ENCODE peak calls at places on chromosomes 6 and 20, in five cellular contexts. V, B, D, T and O are unnamed samples.

GRCh38 chr6:97456070-97456469 is 173.1 kb upstream of the MMS22L start:
- DNase-seq in D (no peak), T (no peak), B (no peak), V (no peak), O (no peak)

GRCh38 chr20:836188-836587 is 2.7 kb downstream of the FAM110A start:
- DNase-seq in V (no peak), T (no peak), B (no peak), D (no peak), O (no peak)

GRCh38 chr20:57388953-57389694 is 2.1 kb upstream of the RBM38 start:
- DNase-seq in T (peak; percentile 89), D (peak; percentile 68), V (peak; percentile 84), B (peak; percentile 75), O (peak; percentile 61)

GRCh38 chr20:21564127-21564773 is 50.4 kb upstream of the NKX2-2 start:
- DNase-seq in T (no peak), D (no peak), B (no peak), V (no peak), O (peak; percentile 40)

GRCh38 chr20:38542994-38543906 is 37.7 kb upstream of the ADIG start:
- DNase-seq in T (no peak), B (no peak), D (no peak), V (no peak), O (no peak)

GRCh38 chr6:31037692-31038091 is 27.4 kb downstream of the MUC22 start:
- DNase-seq in V (no peak), D (no peak), T (peak; percentile 19), B (no peak), O (no peak)

GRCh38 chr6:150175611-150176151 is 32.8 kb downstream of the PPP1R14C start:
- DNase-seq in D (no peak), V (no peak), T (no peak), B (no peak), O (no peak)

GRCh38 chr20:53935353-53936084 is 134.9 kb downstream of the BCAS1 start:
- DNase-seq in T (no peak), V (no peak), B (no peak), D (no peak), O (no peak)

GRCh38 chr6:35611235-35611634 is 77.5 kb downstream of the FKBP5 start:
- DNase-seq in D (no peak), V (no peak), T (no peak), B (no peak), O (no peak)

GRCh38 chr6:168616807-168617756 is 176.1 kb downstream of the SMOC2 start:
- DNase-seq in B (no peak), T (no peak), V (peak; percentile 31), D (no peak), O (no peak)
- TF ChIP-seq CTCF in B (peak; percentile 7), T (no peak), V (peak; percentile 27), D (no peak), O (peak; percentile 15)

DNA sequence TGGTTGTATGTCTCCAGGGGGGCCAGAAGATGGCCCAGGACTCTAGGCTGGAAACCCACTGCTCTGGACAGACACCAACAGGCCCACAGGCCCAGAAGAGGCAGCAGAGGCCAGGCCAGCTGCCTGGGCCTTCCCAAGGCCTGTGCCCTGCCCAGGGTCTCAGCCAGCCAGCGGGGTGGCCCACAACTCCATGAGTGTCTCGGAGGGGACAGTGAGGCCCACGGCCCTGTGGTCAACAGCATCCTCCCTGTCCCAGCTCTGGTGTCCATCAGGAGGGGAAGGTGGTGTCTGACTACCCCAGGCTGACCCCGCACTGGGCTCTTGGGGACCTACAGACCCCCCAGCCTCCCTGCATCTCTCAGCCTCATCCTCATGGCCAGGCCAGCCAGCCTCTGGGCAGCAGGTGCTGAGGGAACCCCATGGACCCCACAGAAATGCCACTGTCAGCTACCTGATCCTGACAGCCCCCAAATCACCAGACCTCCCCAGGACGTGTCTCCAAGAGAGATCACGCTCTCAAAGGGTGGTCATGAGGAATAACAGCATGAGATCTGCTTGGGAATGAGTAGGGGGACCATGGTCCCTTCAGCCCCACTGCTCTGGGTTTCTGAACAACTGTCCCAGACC is 112.4 kb downstream of the NOL4L start:
- DNase-seq in V (no peak), B (no peak), D (no peak), T (no peak), O (no peak)
- H3K4me1 ChIP-seq in V (peaks cover 14% of the 10 kb centered on the region), B (peaks cover 34% of the 10 kb centered on the region), D (peaks cover 82% of the 10 kb centered on the region), T (peaks cover 22% of the 10 kb centered on the region), O (peaks cover 10% of the 10 kb centered on the region)

DNA sequence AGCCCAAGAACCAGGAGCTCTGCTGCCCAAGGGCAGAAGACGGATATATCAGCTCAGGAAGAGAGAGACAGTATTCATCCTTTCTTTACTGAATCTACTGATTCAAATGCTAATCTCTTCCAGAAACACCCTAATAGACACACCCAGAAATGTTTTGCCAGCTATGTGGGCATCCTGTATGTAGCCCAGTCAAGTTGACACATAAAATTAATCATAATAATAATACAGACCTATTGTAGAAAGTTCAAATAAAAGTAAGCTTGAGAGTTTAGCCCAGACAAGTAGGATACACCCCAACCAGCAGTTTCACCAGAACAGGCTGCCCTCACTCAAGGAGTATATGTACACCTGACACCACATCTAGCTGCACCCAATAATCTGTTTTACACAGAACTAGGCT is 73.9 kb upstream of the VGLL2 start:
- DNase-seq in D (no peak), V (no peak), T (no peak), B (no peak), O (no peak)
- H3K9me3 ChIP-seq in D (no peaks in the 10 kb centered on the region), V (no peaks in the 10 kb centered on the region), T (no peaks in the 10 kb centered on the region), B (no peaks in the 10 kb centered on the region), O (no peaks in the 10 kb centered on the region)

GRCh38 chr20:23361108-23361650 is 803 bp upstream of the GZF1 start:
- DNase-seq in T (peak; percentile 26), V (no peak), D (no peak), B (peak; percentile 36), O (no peak)

GRCh38 chr20:23363257-23363649 is 1.3 kb downstream of the GZF1 start:
- DNase-seq in T (no peak), V (peak; percentile 68), D (no peak), B (no peak), O (no peak)

GRCh38 chr20:23361651-23362391 is at the start of gene GZF1:
- DNase-seq in T (peak; percentile 99), D (peak; percentile 95), V (peak; percentile 98), B (peak; percentile 97), O (peak; percentile 98)

GRCh38 chr20:23365390-23366165 is 3.6 kb downstream of the GZF1 start:
- DNase-seq in D (no peak), B (no peak), T (no peak), V (no peak), O (no peak)

GRCh38 chr20:23362392-23363256 is 642 bp downstream of the GZF1 start:
- DNase-seq in V (no peak), B (peak; percentile 38), D (peak; percentile 21), T (peak; percentile 31), O (peak; percentile 5)
- TF ChIP-seq CTCF in V (no peak), B (no peak), D (no peak), T (peak; percentile 17), O (no peak)

DNA sequence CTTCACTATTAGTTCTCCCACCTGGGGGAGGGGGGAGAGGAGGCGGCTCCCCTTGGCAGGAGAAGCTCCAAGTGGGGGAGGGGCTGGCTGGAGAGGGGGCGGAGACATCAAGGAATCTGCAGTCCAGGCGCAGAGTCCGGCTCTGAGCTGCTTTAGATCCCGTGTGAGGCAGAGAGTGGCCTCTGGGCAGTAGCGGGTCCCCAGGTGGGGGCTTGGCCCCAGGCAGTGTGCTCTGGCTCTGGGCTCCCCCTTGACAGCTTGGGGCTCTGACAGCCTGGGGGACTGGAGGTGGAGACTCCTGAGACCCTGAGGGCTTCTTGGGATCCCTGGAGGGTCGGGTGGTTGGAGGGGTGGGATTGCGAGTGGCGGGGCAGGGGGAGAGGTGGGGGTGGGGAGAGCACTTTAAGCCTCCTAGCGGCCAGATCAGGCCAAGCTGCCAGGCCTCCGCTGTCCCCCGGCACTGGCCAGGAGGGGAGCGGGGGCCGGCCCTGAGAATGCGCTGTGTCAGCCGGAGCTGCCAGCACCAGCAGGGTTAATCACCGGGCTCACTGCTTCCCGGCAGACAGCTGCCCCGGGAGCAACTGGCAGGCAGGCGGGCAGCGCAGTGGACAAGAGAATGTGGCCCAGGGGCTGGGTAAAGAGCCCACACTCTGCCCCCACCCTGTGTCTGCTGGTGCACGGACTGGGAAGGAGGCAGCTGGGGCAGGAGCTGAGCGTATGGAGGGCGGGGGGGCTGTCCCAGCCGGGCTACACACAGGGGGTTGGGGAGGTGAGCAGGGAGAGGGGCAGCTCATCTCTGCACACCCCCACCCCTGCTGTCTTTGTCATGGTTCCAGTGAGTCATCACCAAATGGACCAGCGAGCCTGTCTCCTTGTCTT is 1.8 kb upstream of the LAMA5 start:
- DNase-seq in T (peak; percentile 67), D (no peak), B (peak; percentile 71), V (peak; percentile 51), O (no peak)
- H3K4me1 ChIP-seq in T (peaks cover 55% of the 10 kb centered on the region), D (peaks cover 52% of the 10 kb centered on the region), B (peaks cover 41% of the 10 kb centered on the region), V (peaks cover 6% of the 10 kb centered on the region), O (peaks cover 29% of the 10 kb centered on the region)

GRCh38 chr20:52652271-52652670 is 319.9 kb upstream of the TSHZ2 start:
- DNase-seq in T (no peak), V (no peak), D (no peak), B (no peak), O (no peak)

GRCh38 chr20:52649727-52650126 is 322.4 kb upstream of the TSHZ2 start:
- DNase-seq in T (no peak), B (no peak), V (no peak), D (no peak), O (no peak)

GRCh38 chr20:52655365-52655764 is 316.8 kb upstream of the TSHZ2 start:
- DNase-seq in B (no peak), D (no peak), T (no peak), V (no peak), O (peak; percentile 21)

GRCh38 chr20:52654552-52654951 is 317.6 kb upstream of the TSHZ2 start:
- DNase-seq in D (no peak), V (no peak), B (no peak), T (no peak), O (no peak)
- H3K9me3 ChIP-seq in D (no peaks in the 10 kb centered on the region), V (no peaks in the 10 kb centered on the region), B (no peaks in the 10 kb centered on the region), T (peaks cover 27% of the 10 kb centered on the region), O (no peaks in the 10 kb centered on the region)